ENCODE peak calls at places on chromosomes 11 and 22, in four cellular contexts. One of them, this sample, is unnamed. For H3K9me3, the result is how much of the 10 kb centered on the place peaks cover.

GRCh38 chr11:60854847-60855725 is 664 bp downstream of the PTGDR2 start:
- DNase-seq in PC-3: no peak
- DNase-seq in neuronal stem cell: no peak
- DNase-seq in CD8-positive, alpha-beta T cell: no peak
- DNase-seq in this sample: no peak

GRCh38 chr11:1341928-1342524 is 32.6 kb upstream of the TOLLIP start:
- DNase-seq in PC-3: peak
- DNase-seq in neuronal stem cell: no peak
- DNase-seq in CD8-positive, alpha-beta T cell: no peak
- DNase-seq in this sample: no peak

GRCh38 chr11:77100166-77101042 is 2.2 kb upstream of the OMP start:
- DNase-seq in PC-3: no peak
- DNase-seq in neuronal stem cell: no peak
- DNase-seq in CD8-positive, alpha-beta T cell: no peak
- DNase-seq in this sample: peak

GRCh38 chr22:30733081-30733680 is 38.5 kb downstream of the OSBP2 start:
- DNase-seq in PC-3: peak
- DNase-seq in neuronal stem cell: no peak
- DNase-seq in CD8-positive, alpha-beta T cell: no peak
- DNase-seq in this sample: no peak

GRCh38 chr11:78259777-78260470 is 71.2 kb downstream of the USP35 start:
- DNase-seq in PC-3: no peak
- DNase-seq in neuronal stem cell: no peak
- DNase-seq in CD8-positive, alpha-beta T cell: no peak
- DNase-seq in this sample: no peak

GRCh38 chr11:11731311-11732083 is 109.7 kb upstream of the GALNT18 start:
- DNase-seq in PC-3: peak
- DNase-seq in neuronal stem cell: no peak
- DNase-seq in CD8-positive, alpha-beta T cell: no peak
- DNase-seq in this sample: no peak

GRCh38 chr11:128394436-128395089 is 192.8 kb downstream of the ETS1 start:
- DNase-seq in PC-3: no peak
- DNase-seq in neuronal stem cell: no peak
- DNase-seq in CD8-positive, alpha-beta T cell: no peak
- DNase-seq in this sample: peak

GRCh38 chr11:73270855-73271477 is 1.2 kb upstream of the P2RY6 start:
- DNase-seq in PC-3: no peak
- DNase-seq in neuronal stem cell: no peak
- DNase-seq in CD8-positive, alpha-beta T cell: no peak
- DNase-seq in this sample: peak

GRCh38 chr22:35436421-35436820 is 36.5 kb downstream of the MCM5 start:
- DNase-seq in PC-3: no peak
- DNase-seq in neuronal stem cell: no peak
- DNase-seq in CD8-positive, alpha-beta T cell: no peak
- DNase-seq in this sample: no peak

GRCh38 chr11:33735426-33736147 is 636 bp downstream of the CD59 start:
- DNase-seq in PC-3: no peak
- DNase-seq in neuronal stem cell: peak
- DNase-seq in CD8-positive, alpha-beta T cell: peak
- DNase-seq in this sample: peak

GRCh38 chr11:67641302-67642147 is 2.0 kb upstream of the TBX10 start:
- DNase-seq in PC-3: no peak
- DNase-seq in neuronal stem cell: no peak
- DNase-seq in CD8-positive, alpha-beta T cell: no peak
- DNase-seq in this sample: no peak

GRCh38 chr11:119608201-119608600 is 120.8 kb downstream of the NECTIN1 start:
- DNase-seq in PC-3: no peak
- DNase-seq in neuronal stem cell: no peak
- DNase-seq in CD8-positive, alpha-beta T cell: no peak
- DNase-seq in this sample: no peak

GRCh38 chr11:33110083-33110482 is 51.2 kb downstream of the CSTF3 start:
- DNase-seq in PC-3: no peak
- DNase-seq in neuronal stem cell: no peak
- DNase-seq in CD8-positive, alpha-beta T cell: no peak
- DNase-seq in this sample: no peak

GRCh38 chr22:37672920-37673453 is 2.4 kb upstream of the LGALS1 start:
- DNase-seq in PC-3: no peak
- DNase-seq in neuronal stem cell: no peak
- DNase-seq in CD8-positive, alpha-beta T cell: no peak
- DNase-seq in this sample: no peak

GRCh38 chr11:120137611-120138521 is at the start of gene TRIM29:
- DNase-seq in PC-3: peak
- DNase-seq in neuronal stem cell: no peak
- DNase-seq in CD8-positive, alpha-beta T cell: peak
- DNase-seq in this sample: no peak

GRCh38 chr22:46039531-46039930 is 62.6 kb upstream of the WNT7B start:
- DNase-seq in PC-3: no peak
- DNase-seq in neuronal stem cell: no peak
- DNase-seq in CD8-positive, alpha-beta T cell: no peak
- DNase-seq in this sample: no peak

GRCh38 chr11:130995266-130995665 is 79.0 kb upstream of the SNX19 start:
- DNase-seq in PC-3: no peak
- DNase-seq in neuronal stem cell: no peak
- DNase-seq in CD8-positive, alpha-beta T cell: no peak
- DNase-seq in this sample: no peak

GRCh38 chr11:122729139-122729538 is 73.6 kb downstream of the UBASH3B start:
- DNase-seq in PC-3: no peak
- DNase-seq in neuronal stem cell: no peak
- DNase-seq in CD8-positive, alpha-beta T cell: no peak
- DNase-seq in this sample: no peak

GRCh38 chr11:93143800-93144199 is 54.0 kb downstream of the SLC36A4 start:
- DNase-seq in PC-3: no peak
- DNase-seq in neuronal stem cell: no peak
- DNase-seq in CD8-positive, alpha-beta T cell: no peak
- DNase-seq in this sample: no peak

GRCh38 chr11:126167476-126167875 is 44.0 kb downstream of the RPUSD4 start:
- DNase-seq in PC-3: no peak
- DNase-seq in neuronal stem cell: no peak
- DNase-seq in CD8-positive, alpha-beta T cell: no peak
- DNase-seq in this sample: no peak

GRCh38 chr11:13277719-13278619 is at the start of gene BMAL1:
- DNase-seq in PC-3: no peak
- DNase-seq in neuronal stem cell: no peak
- DNase-seq in CD8-positive, alpha-beta T cell: peak
- DNase-seq in this sample: peak

GRCh38 chr22:31603574-31603973 is 58.4 kb downstream of the PISD start:
- DNase-seq in PC-3: no peak
- DNase-seq in neuronal stem cell: no peak
- DNase-seq in CD8-positive, alpha-beta T cell: no peak
- DNase-seq in this sample: no peak

GRCh38 chr11:65606876-65607613 is 7.0 kb downstream of the MAP3K11 start:
- DNase-seq in PC-3: no peak
- DNase-seq in neuronal stem cell: peak
- DNase-seq in CD8-positive, alpha-beta T cell: no peak
- DNase-seq in this sample: peak

GRCh38 chr11:63991558-63991957 is 5.3 kb downstream of the OTUB1 start:
- DNase-seq in PC-3: no peak
- DNase-seq in neuronal stem cell: no peak
- DNase-seq in CD8-positive, alpha-beta T cell: no peak
- DNase-seq in this sample: no peak

GRCh38 chr11:132353255-132353654 is 982.8 kb downstream of the NTM start:
- DNase-seq in PC-3: no peak
- DNase-seq in neuronal stem cell: no peak
- DNase-seq in CD8-positive, alpha-beta T cell: no peak
- DNase-seq in this sample: no peak

GRCh38 chr11:97570636-97571035 is 1180.8 kb downstream of the JRKL start:
- DNase-seq in PC-3: no peak
- DNase-seq in neuronal stem cell: no peak
- DNase-seq in CD8-positive, alpha-beta T cell: no peak
- DNase-seq in this sample: no peak

GRCh38 chr11:12696911-12697581 is 22.8 kb downstream of the TEAD1 start:
- DNase-seq in PC-3: peak
- DNase-seq in neuronal stem cell: no peak
- DNase-seq in CD8-positive, alpha-beta T cell: no peak
- DNase-seq in this sample: no peak

GRCh38 chr22:28341001-28341400 is 338.6 kb downstream of the TTC28 start:
- DNase-seq in PC-3: peak
- DNase-seq in neuronal stem cell: no peak
- DNase-seq in CD8-positive, alpha-beta T cell: no peak
- DNase-seq in this sample: no peak

GRCh38 chr22:41261541-41262249 is 21.0 kb upstream of the CHADL start:
- DNase-seq in PC-3: no peak
- DNase-seq in neuronal stem cell: no peak
- DNase-seq in CD8-positive, alpha-beta T cell: no peak
- DNase-seq in this sample: peak

GRCh38 chr11:44684886-44685285 is 41.9 kb upstream of the TSPAN18 start:
- DNase-seq in PC-3: no peak
- DNase-seq in neuronal stem cell: no peak
- DNase-seq in CD8-positive, alpha-beta T cell: no peak
- DNase-seq in this sample: no peak

GRCh38 chr11:119335655-119336543 is 1.6 kb downstream of the RNF26 start:
- DNase-seq in PC-3: peak
- DNase-seq in neuronal stem cell: no peak
- DNase-seq in CD8-positive, alpha-beta T cell: no peak
- DNase-seq in this sample: peak

GRCh38 chr22:33272866-33273265 is 214.7 kb upstream of the SYN3 start:
- DNase-seq in PC-3: no peak
- DNase-seq in neuronal stem cell: no peak
- DNase-seq in CD8-positive, alpha-beta T cell: no peak
- DNase-seq in this sample: no peak

GRCh38 chr22:32880906-32881596 is 79.5 kb downstream of the TIMP3 start:
- DNase-seq in PC-3: no peak
- DNase-seq in neuronal stem cell: no peak
- DNase-seq in CD8-positive, alpha-beta T cell: peak
- DNase-seq in this sample: peak

GRCh38 chr11:112016088-112016764 is 9.0 kb upstream of the DLAT start:
- DNase-seq in PC-3: no peak
- DNase-seq in neuronal stem cell: no peak
- DNase-seq in CD8-positive, alpha-beta T cell: no peak
- DNase-seq in this sample: no peak

GRCh38 chr11:64044730-64045386 is 9.1 kb downstream of the FLRT1 start:
- DNase-seq in PC-3: no peak
- DNase-seq in neuronal stem cell: no peak
- DNase-seq in CD8-positive, alpha-beta T cell: no peak
- DNase-seq in this sample: no peak

GRCh38 chr11:18936002-18936673 is 3.1 kb downstream of the MRGPRX1 start:
- DNase-seq in PC-3: peak
- DNase-seq in neuronal stem cell: no peak
- DNase-seq in CD8-positive, alpha-beta T cell: no peak
- DNase-seq in this sample: no peak

GRCh38 chr22:22228921-22229320 is 15.7 kb upstream of the VPREB1 start:
- DNase-seq in PC-3: no peak
- DNase-seq in neuronal stem cell: no peak
- DNase-seq in CD8-positive, alpha-beta T cell: no peak
- DNase-seq in this sample: no peak

GRCh38 chr11:70857885-70858284 is 394.5 kb downstream of the SHANK2 start:
- DNase-seq in PC-3: no peak
- DNase-seq in neuronal stem cell: no peak
- DNase-seq in CD8-positive, alpha-beta T cell: no peak
- DNase-seq in this sample: no peak
- H3K9me3 ChIP-seq in PC-3: under half
- H3K9me3 ChIP-seq in neuronal stem cell: under half
- H3K9me3 ChIP-seq in CD8-positive, alpha-beta T cell: under half
- H3K9me3 ChIP-seq in this sample: under half

GRCh38 chr11:94545641-94546470 is 2.1 kb downstream of the FUT4 start:
- DNase-seq in PC-3: no peak
- DNase-seq in neuronal stem cell: no peak
- DNase-seq in CD8-positive, alpha-beta T cell: no peak
- DNase-seq in this sample: peak
- H3K4me3 ChIP-seq in PC-3: peak
- H3K4me3 ChIP-seq in neuronal stem cell: peak
- H3K4me3 ChIP-seq in CD8-positive, alpha-beta T cell: no peak
- H3K4me3 ChIP-seq in this sample: peak

DNA sequence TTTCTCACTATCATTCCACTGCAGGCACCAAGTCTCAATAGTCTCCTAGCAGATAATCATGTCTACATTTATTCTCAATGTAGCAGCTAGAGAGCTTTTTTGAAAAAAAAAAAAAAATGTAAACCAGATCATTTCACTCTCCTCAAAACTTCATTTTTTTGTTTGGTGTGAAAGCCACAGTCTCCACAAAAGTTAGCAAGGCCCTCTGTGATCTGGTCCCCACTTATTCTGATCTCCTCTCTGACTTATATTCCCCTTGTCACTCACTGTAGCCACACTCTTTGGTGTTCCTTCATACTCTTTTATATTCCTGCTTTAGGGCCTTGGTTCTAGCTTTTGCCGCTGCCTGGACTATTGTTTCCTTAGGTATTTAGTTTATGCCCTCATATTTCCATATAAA is 101.6 kb upstream of the RRM1 start:
- DNase-seq in PC-3: no peak
- DNase-seq in neuronal stem cell: no peak
- DNase-seq in CD8-positive, alpha-beta T cell: no peak
- DNase-seq in this sample: no peak
- H3K9me3 ChIP-seq in PC-3: under half
- H3K9me3 ChIP-seq in neuronal stem cell: under half
- H3K9me3 ChIP-seq in CD8-positive, alpha-beta T cell: under half
- H3K9me3 ChIP-seq in this sample: under half

DNA sequence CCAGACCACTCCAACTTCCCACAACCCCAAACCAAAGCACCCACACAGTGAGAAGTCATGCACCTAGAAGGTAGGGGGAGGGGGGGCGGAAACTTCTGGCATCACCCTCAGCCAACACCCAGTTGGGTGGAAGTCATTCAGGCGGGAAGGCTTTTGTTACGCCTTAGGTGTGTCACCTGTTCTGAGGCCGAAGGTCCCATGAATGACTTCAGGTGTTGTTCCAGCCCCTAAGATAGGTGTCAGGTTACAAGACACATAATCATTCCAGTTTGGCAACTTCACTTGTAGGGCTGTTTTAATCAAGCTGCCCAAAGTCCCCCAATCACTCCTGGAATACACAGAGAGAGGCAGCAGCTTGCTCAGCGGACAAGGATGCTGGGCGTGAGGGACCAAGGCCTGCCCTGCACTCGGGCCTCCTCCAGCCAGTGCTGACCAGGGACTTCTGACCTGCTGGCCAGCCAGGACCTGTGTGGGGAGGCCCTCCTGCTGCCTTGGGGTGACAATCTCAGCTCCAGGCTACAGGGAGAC is at the start of gene TMPRSS4:
- DNase-seq in PC-3: peak
- DNase-seq in neuronal stem cell: no peak
- DNase-seq in CD8-positive, alpha-beta T cell: no peak
- DNase-seq in this sample: no peak
- H3K4me3 ChIP-seq in PC-3: no peak
- H3K4me3 ChIP-seq in neuronal stem cell: no peak
- H3K4me3 ChIP-seq in CD8-positive, alpha-beta T cell: no peak
- H3K4me3 ChIP-seq in this sample: no peak

This sample was measured in heart left ventricle.